ENCODE peak calls at places on chromosome 21, in nine cellular contexts. B is non-pigmented ciliary epithelial cell; H is neural crest cell; C is transverse colon; F is AG10803; W is WTC11; R is CD8-positive, alpha-beta memory T cell; S is NCI-H774; K is NCI-H146. P is an unnamed sample.

GRCh38 chr21:27722095-27722494 is 755.2 kb upstream of the ADAMTS5 start:
- DNase-seq in B (no peak), H (no peak), C (no peak), F (no peak), W (no peak), R (no peak), S (no peak), K (no peak), P (no peak)

GRCh38 chr21:16842716-16843115 is 670.1 kb upstream of the CXADR start:
- DNase-seq in B (no peak), H (no peak), C (no peak), F (peak), W (no peak), R (no peak), S (peak), K (no peak), P (no peak)

GRCh38 chr21:29164330-29164942 is 34.0 kb downstream of the MAP3K7CL start:
- DNase-seq in B (no peak), H (no peak), C (no peak), F (peak), W (no peak), R (no peak), S (no peak), K (peak), P (no peak)

GRCh38 chr21:16473965-16474364 is 744.2 kb downstream of the USP25 start:
- DNase-seq in B (no peak), H (no peak), C (no peak), F (no peak), W (no peak), R (no peak), S (no peak), K (no peak), P (no peak)

GRCh38 chr21:34908424-34909055 is 140.6 kb downstream of the RUNX1 start:
- DNase-seq in B (no peak), H (no peak), C (no peak), F (peak), W (no peak), R (no peak), S (no peak), K (peak), P (no peak)

GRCh38 chr21:17889171-17889570 is 70.0 kb upstream of the C21orf91 start:
- DNase-seq in B (no peak), H (no peak), C (no peak), F (no peak), W (no peak), R (no peak), S (no peak), K (no peak), P (no peak)

GRCh38 chr21:45420623-45421041 is 15.7 kb downstream of the COL18A1 start:
- DNase-seq in B (no peak), H (no peak), C (no peak), F (no peak), W (no peak), R (no peak), S (no peak), K (no peak), P (peak)

GRCh38 chr21:31609081-31609480 is 50.4 kb upstream of the SOD1 start:
- DNase-seq in B (no peak), H (no peak), C (no peak), F (no peak), W (peak), R (no peak), S (no peak), K (no peak), P (no peak)

GRCh38 chr21:15781986-15782385 is 52.2 kb downstream of the USP25 start:
- DNase-seq in B (no peak), H (no peak), C (no peak), F (no peak), W (no peak), R (no peak), S (no peak), K (no peak), P (no peak)

GRCh38 chr21:46066843-46067331 is 31.0 kb upstream of the COL6A2 start:
- DNase-seq in B (no peak), H (no peak), C (no peak), F (peak), W (no peak), R (no peak), S (no peak), K (no peak), P (peak)

GRCh38 chr21:46082638-46083270 is 15.2 kb upstream of the COL6A2 start:
- DNase-seq in B (no peak), H (no peak), C (no peak), F (peak), W (no peak), R (no peak), S (no peak), K (no peak), P (no peak)

GRCh38 chr21:25572895-25573310 is 34.4 kb downstream of the MRPL39 start:
- DNase-seq in B (no peak), H (no peak), C (no peak), F (no peak), W (no peak), R (peak), S (no peak), K (no peak), P (no peak)

GRCh38 chr21:43207043-43207315 is 38.2 kb downstream of the CRYAA start:
- DNase-seq in B (no peak), H (no peak), C (no peak), F (no peak), W (no peak), R (no peak), S (no peak), K (no peak), P (no peak)

GRCh38 chr21:45577806-45578801 is 35.9 kb upstream of the SLC19A1 start:
- DNase-seq in B (no peak), H (no peak), C (no peak), F (no peak), W (peak), R (no peak), S (no peak), K (peak), P (peak)

GRCh38 chr21:42317341-42317741 is 2.1 kb upstream of the TFF3 start:
- DNase-seq in B (no peak), H (no peak), C (peak), F (no peak), W (no peak), R (no peak), S (peak), K (peak), P (no peak)

P was measured in left ventricle myocardium superior.